ENCODE peak calls at places on chromosomes 13 and 19, in nine cellular contexts. O is spleen, F is body of pancreas, M is esophagus squamous epithelium, R is GM12878, Q is esophagus muscularis mucosa, D is cardiac muscle cell, X is heart left ventricle, G is adrenal gland. N is an unnamed sample. For H3K4me1, the result is how much of the 10 kb centered on the place peaks cover.

GRCh38 chr13:37381502-37381901 is 217.1 kb downstream of the POSTN start:
- DNase-seq in O (no peak), F (no peak), M (no peak), R (no peak), Q (no peak), D (no peak), X (no peak), G (no peak), N (no peak)

GRCh38 chr13:69616398-69616797 is 491.2 kb upstream of the ATXN8OS start:
- DNase-seq in O (no peak), F (no peak), M (no peak), R (no peak), Q (no peak), D (no peak), X (no peak), G (no peak), N (no peak)

GRCh38 chr19:3494559-3494958 is 5.9 kb downstream of the DOHH start:
- DNase-seq in O (no peak), F (no peak), M (no peak), R (no peak), Q (no peak), D (no peak), X (no peak), G (no peak), N (no peak)

GRCh38 chr13:79776538-79776937 is 295.6 kb downstream of the NDFIP2 start:
- DNase-seq in O (no peak), F (no peak), M (no peak), R (no peak), Q (no peak), D (no peak), X (no peak), G (no peak), N (no peak)

GRCh38 chr19:10862561-10863106 is 8.7 kb upstream of the CARM1 start:
- DNase-seq in O (no peak), F (no peak), M (no peak), R (no peak), Q (no peak), D (no peak), X (no peak), G (no peak), N (no peak)

GRCh38 chr13:82947121-82948077 is 934.9 kb downstream of the SLITRK1 start:
- DNase-seq in O (no peak), F (no peak), M (no peak), R (no peak), Q (no peak), D (no peak), X (no peak), G (no peak), N (no peak)

GRCh38 chr13:75818181-75819110 is 182.3 kb downstream of the LMO7 start:
- DNase-seq in O (no peak), F (no peak), M (no peak), R (no peak), Q (no peak), D (no peak), X (no peak), G (no peak), N (no peak)

GRCh38 chr19:51079486-51080110 is 3.1 kb downstream of the KLK14 start:
- DNase-seq in O (no peak), F (peak), M (no peak), R (no peak), Q (no peak), D (peak), X (peak), G (no peak), N (no peak)

GRCh38 chr13:26785845-26786630 is 25.5 kb upstream of the GPR12 start:
- DNase-seq in O (peak), F (peak), M (no peak), R (no peak), Q (no peak), D (no peak), X (peak), G (peak), N (peak)

GRCh38 chr19:46660601-46661019 is 372 bp downstream of the DACT3 start:
- DNase-seq in O (no peak), F (no peak), M (no peak), R (no peak), Q (no peak), D (no peak), X (peak), G (no peak), N (no peak)

GRCh38 chr19:2661615-2662014 is 40.9 kb downstream of the GNG7 start:
- DNase-seq in O (no peak), F (no peak), M (no peak), R (no peak), Q (no peak), D (no peak), X (no peak), G (no peak), N (no peak)

GRCh38 chr13:77306458-77306857 is 20.4 kb downstream of the MYCBP2 start:
- DNase-seq in O (no peak), F (no peak), M (no peak), R (no peak), Q (no peak), D (no peak), X (no peak), G (no peak), N (no peak)
- H3K4me1 ChIP-seq in O (half or more), F (under half), M (under half), R (under half), Q (under half), D (under half), X (under half), G (under half), N (under half)

GRCh38 chr19:31352296-31352781 is 3.1 kb upstream of the TSHZ3 start:
- DNase-seq in O (no peak), F (no peak), M (no peak), R (no peak), Q (no peak), D (no peak), X (no peak), G (no peak), N (no peak)
- H3K4me1 ChIP-seq in O (under half), F (under half), M (under half), R (under half), Q (under half), D (under half), X (under half), G (under half), N (half or more)

GRCh38 chr19:48899781-48900476 is at the start of gene NUCB1:
- DNase-seq in O (peak), F (peak), M (peak), R (peak), Q (peak), D (peak), X (peak), G (peak), N (peak)
- H3K4me1 ChIP-seq in O (under half), F (under half), M (under half), R (under half), Q (half or more), D (under half), X (under half), G (under half), N (under half)

GRCh38 chr13:103283451-103283820 is 217.2 kb upstream of the SLC10A2 start:
- DNase-seq in O (no peak), F (no peak), M (no peak), R (no peak), Q (no peak), D (peak), X (no peak), G (no peak), N (no peak)
- H3K4me1 ChIP-seq in O (under half), F (under half), M (under half), R (under half), Q (under half), D (under half), X (under half), G (under half), N (under half)

GRCh38 chr13:113299951-113300350 is 2.9 kb downstream of the LAMP1 start:
- DNase-seq in O (no peak), F (no peak), M (no peak), R (peak), Q (no peak), D (no peak), X (no peak), G (no peak), N (no peak)
- H3K4me1 ChIP-seq in O (under half), F (under half), M (under half), R (under half), Q (under half), D (under half), X (under half), G (under half), N (under half)

GRCh38 chr19:40799558-40800338 is 757 bp downstream of the EGLN2 start:
- DNase-seq in O (peak), F (no peak), M (no peak), R (no peak), Q (no peak), D (peak), X (peak), G (peak), N (no peak)
- H3K4me1 ChIP-seq in O (half or more), F (half or more), M (under half), R (half or more), Q (half or more), D (under half), X (under half), G (under half), N (under half)

DNA sequence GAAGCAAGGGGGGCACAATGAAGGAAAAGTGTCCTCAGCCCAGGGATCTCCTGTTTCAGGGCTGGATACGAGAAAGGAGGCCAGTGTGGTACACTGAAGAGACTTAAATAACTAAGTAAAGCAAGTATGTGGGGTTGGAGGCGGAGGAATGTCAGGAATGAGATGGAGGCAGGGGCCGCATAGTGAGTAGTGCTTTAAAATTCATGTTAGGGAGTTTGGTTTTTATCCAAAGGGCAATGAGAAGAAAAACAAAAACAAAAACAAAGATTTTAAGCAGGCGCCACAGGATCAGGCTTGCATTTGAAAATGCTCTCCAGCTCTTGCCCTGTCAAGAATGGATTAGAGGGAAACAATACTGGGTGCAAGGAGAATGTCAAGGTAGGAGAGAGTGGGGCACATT is 273.4 kb downstream of the DCLK1 start:
- DNase-seq in O (no peak), F (no peak), M (no peak), R (no peak), Q (peak), D (peak), X (no peak), G (no peak), N (no peak)
- H3K4me1 ChIP-seq in O (under half), F (under half), M (under half), R (under half), Q (half or more), D (under half), X (under half), G (under half), N (under half)